ENCODE peak calls at places on chromosomes 7 and 10, in six cellular contexts. G, A, Z, P, Q and X are unnamed samples.

GRCh38 chr10:5904227-5904626 is 14.2 kb downstream of the FBH1 start:
- DNase-seq in G (no peak), A (no peak), Z (no peak), P (no peak), Q (no peak), X (no peak)

GRCh38 chr10:110774069-110775021 is 97.4 kb upstream of the PDCD4 start:
- DNase-seq in G (no peak), A (peak; percentile 83), Z (no peak), P (no peak), Q (no peak), X (peak; percentile 49)

GRCh38 chr7:1225462-1226154 is 7.1 kb upstream of the UNCX start:
- DNase-seq in G (no peak), A (no peak), Z (no peak), P (no peak), Q (no peak), X (no peak)

GRCh38 chr7:140542226-140542625 is 62.9 kb upstream of the MKRN1 start:
- DNase-seq in G (no peak), A (peak; percentile 57), Z (no peak), P (no peak), Q (no peak), X (peak; percentile 54)

GRCh38 chr10:22317771-22318565 is 1.8 kb downstream of the COMMD3 start:
- DNase-seq in G (no peak), A (no peak), Z (no peak), P (no peak), Q (no peak), X (no peak)

GRCh38 chr7:12244129-12244528 is 33.0 kb downstream of the TMEM106B start:
- DNase-seq in G (peak; percentile 36), A (peak; percentile 29), Z (no peak), P (no peak), Q (no peak), X (peak; percentile 6)

GRCh38 chr10:14466256-14466655 is 135.5 kb upstream of the FRMD4A start:
- DNase-seq in G (no peak), A (peak; percentile 61), Z (no peak), P (no peak), Q (no peak), X (no peak)

GRCh38 chr7:47783456-47784240 is 164.6 kb downstream of the PKD1L1 start:
- DNase-seq in G (no peak), A (peak; percentile 95), Z (no peak), P (no peak), Q (no peak), X (peak; percentile 91)

GRCh38 chr10:132448248-132448731 is 51.3 kb downstream of the PWWP2B start:
- DNase-seq in G (no peak), A (peak; percentile 42), Z (no peak), P (no peak), Q (no peak), X (peak; percentile 84)

GRCh38 chr7:133912916-133913697 is 214.0 kb upstream of the LRGUK start:
- DNase-seq in G (no peak), A (peak; percentile 63), Z (no peak), P (no peak), Q (no peak), X (no peak)

GRCh38 chr7:2165239-2165609 is 67.5 kb downstream of the MAD1L1 start:
- DNase-seq in G (no peak), A (no peak), Z (peak; percentile 59), P (no peak), Q (no peak), X (no peak)